ENCODE peak calls at places on chromosomes 3 and 15, in eight cellular contexts. One of them, this sample, is unnamed.

GRCh38 chr3:42846682-42847522 is 28.8 kb downstream of the CYP8B1 start:
- DNase-seq in fibroblast of lung: no peak
- DNase-seq in AG09309: no peak
- DNase-seq in lower leg skin: peak
- DNase-seq in NCI-H1694: no peak
- DNase-seq in posterior vena cava: no peak
- DNase-seq in astrocyte of the spinal cord: no peak
- DNase-seq in Daoy: no peak
- DNase-seq in this sample: no peak

GRCh38 chr3:197023241-197023997 is 6.2 kb downstream of the MELTF start:
- DNase-seq in fibroblast of lung: no peak
- DNase-seq in AG09309: no peak
- DNase-seq in lower leg skin: no peak
- DNase-seq in NCI-H1694: peak
- DNase-seq in posterior vena cava: no peak
- DNase-seq in astrocyte of the spinal cord: no peak
- DNase-seq in Daoy: peak
- DNase-seq in this sample: peak

GRCh38 chr3:47613723-47614122 is 35.1 kb upstream of the CSPG5 start:
- DNase-seq in fibroblast of lung: peak
- DNase-seq in AG09309: no peak
- DNase-seq in lower leg skin: no peak
- DNase-seq in NCI-H1694: no peak
- DNase-seq in posterior vena cava: no peak
- DNase-seq in astrocyte of the spinal cord: peak
- DNase-seq in Daoy: no peak
- DNase-seq in this sample: no peak

GRCh38 chr3:73255609-73256029 is 194.2 kb downstream of the EBLN2 start:
- DNase-seq in fibroblast of lung: peak
- DNase-seq in AG09309: peak
- DNase-seq in lower leg skin: no peak
- DNase-seq in NCI-H1694: no peak
- DNase-seq in posterior vena cava: no peak
- DNase-seq in astrocyte of the spinal cord: peak
- DNase-seq in Daoy: peak
- DNase-seq in this sample: peak

GRCh38 chr3:119794971-119795612 is 13.2 kb downstream of the NR1I2 start:
- DNase-seq in fibroblast of lung: peak
- DNase-seq in AG09309: no peak
- DNase-seq in lower leg skin: no peak
- DNase-seq in NCI-H1694: no peak
- DNase-seq in posterior vena cava: no peak
- DNase-seq in astrocyte of the spinal cord: no peak
- DNase-seq in Daoy: peak
- DNase-seq in this sample: peak

GRCh38 chr15:71103102-71103676 is 12.1 kb upstream of the THSD4 start:
- DNase-seq in fibroblast of lung: peak
- DNase-seq in AG09309: no peak
- DNase-seq in lower leg skin: no peak
- DNase-seq in NCI-H1694: no peak
- DNase-seq in posterior vena cava: no peak
- DNase-seq in astrocyte of the spinal cord: peak
- DNase-seq in Daoy: peak
- DNase-seq in this sample: no peak

GRCh38 chr15:101244889-101245668 is 6.8 kb downstream of the CHSY1 start:
- DNase-seq in fibroblast of lung: no peak
- DNase-seq in AG09309: no peak
- DNase-seq in lower leg skin: no peak
- DNase-seq in NCI-H1694: no peak
- DNase-seq in posterior vena cava: no peak
- DNase-seq in astrocyte of the spinal cord: no peak
- DNase-seq in Daoy: no peak
- DNase-seq in this sample: no peak

GRCh38 chr3:66399529-66400232 is 101.1 kb downstream of the LRIG1 start:
- DNase-seq in fibroblast of lung: no peak
- DNase-seq in AG09309: no peak
- DNase-seq in lower leg skin: no peak
- DNase-seq in NCI-H1694: no peak
- DNase-seq in posterior vena cava: no peak
- DNase-seq in astrocyte of the spinal cord: no peak
- DNase-seq in Daoy: no peak
- DNase-seq in this sample: no peak

GRCh38 chr15:45540531-45540930 is 18.0 kb upstream of the SLC30A4 start:
- DNase-seq in fibroblast of lung: no peak
- DNase-seq in AG09309: no peak
- DNase-seq in lower leg skin: no peak
- DNase-seq in NCI-H1694: no peak
- DNase-seq in posterior vena cava: no peak
- DNase-seq in astrocyte of the spinal cord: no peak
- DNase-seq in Daoy: no peak
- DNase-seq in this sample: no peak

GRCh38 chr15:77940548-77940947 is 137.0 kb downstream of the TBC1D2B start:
- DNase-seq in fibroblast of lung: no peak
- DNase-seq in AG09309: no peak
- DNase-seq in lower leg skin: no peak
- DNase-seq in NCI-H1694: no peak
- DNase-seq in posterior vena cava: no peak
- DNase-seq in astrocyte of the spinal cord: no peak
- DNase-seq in Daoy: no peak
- DNase-seq in this sample: no peak

GRCh38 chr3:73215286-73215685 is 153.8 kb downstream of the EBLN2 start:
- DNase-seq in fibroblast of lung: peak
- DNase-seq in AG09309: peak
- DNase-seq in lower leg skin: no peak
- DNase-seq in NCI-H1694: no peak
- DNase-seq in posterior vena cava: no peak
- DNase-seq in astrocyte of the spinal cord: no peak
- DNase-seq in Daoy: no peak
- DNase-seq in this sample: no peak

GRCh38 chr15:20645956-20646355 is 104.4 kb upstream of the GOLGA6L6 start:
- DNase-seq in fibroblast of lung: no peak
- DNase-seq in AG09309: no peak
- DNase-seq in lower leg skin: peak
- DNase-seq in NCI-H1694: no peak
- DNase-seq in posterior vena cava: no peak
- DNase-seq in astrocyte of the spinal cord: no peak
- DNase-seq in Daoy: peak
- DNase-seq in this sample: no peak

GRCh38 chr15:32677238-32677750 is 35.8 kb downstream of the SCG5 start:
- DNase-seq in fibroblast of lung: peak
- DNase-seq in AG09309: no peak
- DNase-seq in lower leg skin: peak
- DNase-seq in NCI-H1694: no peak
- DNase-seq in posterior vena cava: no peak
- DNase-seq in astrocyte of the spinal cord: no peak
- DNase-seq in Daoy: peak
- DNase-seq in this sample: peak

GRCh38 chr3:17130956-17131355 is 246.2 kb downstream of the PLCL2 start:
- DNase-seq in fibroblast of lung: no peak
- DNase-seq in AG09309: no peak
- DNase-seq in lower leg skin: no peak
- DNase-seq in NCI-H1694: no peak
- DNase-seq in posterior vena cava: no peak
- DNase-seq in astrocyte of the spinal cord: no peak
- DNase-seq in Daoy: no peak
- DNase-seq in this sample: no peak

GRCh38 chr3:194984624-194985023 is 286.3 kb downstream of the XXYLT1 start:
- DNase-seq in fibroblast of lung: no peak
- DNase-seq in AG09309: no peak
- DNase-seq in lower leg skin: no peak
- DNase-seq in NCI-H1694: no peak
- DNase-seq in posterior vena cava: peak
- DNase-seq in astrocyte of the spinal cord: no peak
- DNase-seq in Daoy: no peak
- DNase-seq in this sample: no peak

GRCh38 chr15:42364529-42364928 is 5.2 kb downstream of the CAPN3 start:
- DNase-seq in fibroblast of lung: no peak
- DNase-seq in AG09309: no peak
- DNase-seq in lower leg skin: no peak
- DNase-seq in NCI-H1694: no peak
- DNase-seq in posterior vena cava: no peak
- DNase-seq in astrocyte of the spinal cord: no peak
- DNase-seq in Daoy: no peak
- DNase-seq in this sample: no peak

GRCh38 chr3:123871946-123872345 is 12.2 kb downstream of the MYLK start:
- DNase-seq in fibroblast of lung: peak
- DNase-seq in AG09309: no peak
- DNase-seq in lower leg skin: no peak
- DNase-seq in NCI-H1694: no peak
- DNase-seq in posterior vena cava: no peak
- DNase-seq in astrocyte of the spinal cord: peak
- DNase-seq in Daoy: no peak
- DNase-seq in this sample: peak

GRCh38 chr15:68055224-68055705 is 1.1 kb downstream of the PIAS1 start:
- DNase-seq in fibroblast of lung: peak
- DNase-seq in AG09309: peak
- DNase-seq in lower leg skin: peak
- DNase-seq in NCI-H1694: peak
- DNase-seq in posterior vena cava: no peak
- DNase-seq in astrocyte of the spinal cord: peak
- DNase-seq in Daoy: peak
- DNase-seq in this sample: peak

GRCh38 chr3:108305484-108306172 is 9.3 kb downstream of the HHLA2 start:
- DNase-seq in fibroblast of lung: no peak
- DNase-seq in AG09309: no peak
- DNase-seq in lower leg skin: no peak
- DNase-seq in NCI-H1694: no peak
- DNase-seq in posterior vena cava: no peak
- DNase-seq in astrocyte of the spinal cord: no peak
- DNase-seq in Daoy: peak
- DNase-seq in this sample: peak

GRCh38 chr15:37130356-37130755 is 30.0 kb upstream of the MEIS2 start:
- DNase-seq in fibroblast of lung: no peak
- DNase-seq in AG09309: no peak
- DNase-seq in lower leg skin: no peak
- DNase-seq in NCI-H1694: no peak
- DNase-seq in posterior vena cava: no peak
- DNase-seq in astrocyte of the spinal cord: no peak
- DNase-seq in Daoy: no peak
- DNase-seq in this sample: no peak

GRCh38 chr15:22786868-22787698 is 639 bp downstream of the NIPA1 start:
- DNase-seq in fibroblast of lung: peak
- DNase-seq in AG09309: no peak
- DNase-seq in lower leg skin: no peak
- DNase-seq in NCI-H1694: no peak
- DNase-seq in posterior vena cava: no peak
- DNase-seq in astrocyte of the spinal cord: peak
- DNase-seq in Daoy: peak
- DNase-seq in this sample: no peak

GRCh38 chr15:82999905-83000671 is 11.4 kb downstream of the C15orf40 start:
- DNase-seq in fibroblast of lung: peak
- DNase-seq in AG09309: no peak
- DNase-seq in lower leg skin: no peak
- DNase-seq in NCI-H1694: peak
- DNase-seq in posterior vena cava: no peak
- DNase-seq in astrocyte of the spinal cord: peak
- DNase-seq in Daoy: peak
- DNase-seq in this sample: peak

GRCh38 chr3:187946031-187946691 is 200.9 kb upstream of the BCL6 start:
- DNase-seq in fibroblast of lung: peak
- DNase-seq in AG09309: no peak
- DNase-seq in lower leg skin: no peak
- DNase-seq in NCI-H1694: no peak
- DNase-seq in posterior vena cava: no peak
- DNase-seq in astrocyte of the spinal cord: peak
- DNase-seq in Daoy: no peak
- DNase-seq in this sample: no peak

GRCh38 chr3:171833775-171834460 is 9.2 kb upstream of the TMEM212 start:
- DNase-seq in fibroblast of lung: peak
- DNase-seq in AG09309: no peak
- DNase-seq in lower leg skin: no peak
- DNase-seq in NCI-H1694: peak
- DNase-seq in posterior vena cava: no peak
- DNase-seq in astrocyte of the spinal cord: peak
- DNase-seq in Daoy: peak
- DNase-seq in this sample: peak

GRCh38 chr3:129673897-129674797 is 67.7 kb upstream of the PLXND1 start:
- DNase-seq in fibroblast of lung: no peak
- DNase-seq in AG09309: no peak
- DNase-seq in lower leg skin: no peak
- DNase-seq in NCI-H1694: no peak
- DNase-seq in posterior vena cava: no peak
- DNase-seq in astrocyte of the spinal cord: no peak
- DNase-seq in Daoy: no peak
- DNase-seq in this sample: no peak

GRCh38 chr3:186181901-186182300 is 73.0 kb upstream of the ETV5 start:
- DNase-seq in fibroblast of lung: no peak
- DNase-seq in AG09309: no peak
- DNase-seq in lower leg skin: no peak
- DNase-seq in NCI-H1694: no peak
- DNase-seq in posterior vena cava: no peak
- DNase-seq in astrocyte of the spinal cord: no peak
- DNase-seq in Daoy: no peak
- DNase-seq in this sample: no peak

GRCh38 chr3:112653881-112654300 is 12.9 kb upstream of the CCDC80 start:
- DNase-seq in fibroblast of lung: peak
- DNase-seq in AG09309: peak
- DNase-seq in lower leg skin: no peak
- DNase-seq in NCI-H1694: no peak
- DNase-seq in posterior vena cava: peak
- DNase-seq in astrocyte of the spinal cord: peak
- DNase-seq in Daoy: peak
- DNase-seq in this sample: peak

GRCh38 chr3:36648241-36649034 is 115.9 kb downstream of the DCLK3 start:
- DNase-seq in fibroblast of lung: peak
- DNase-seq in AG09309: peak
- DNase-seq in lower leg skin: no peak
- DNase-seq in NCI-H1694: no peak
- DNase-seq in posterior vena cava: no peak
- DNase-seq in astrocyte of the spinal cord: peak
- DNase-seq in Daoy: peak
- DNase-seq in this sample: peak

GRCh38 chr3:13233487-13234154 is 160.4 kb upstream of the IQSEC1 start:
- DNase-seq in fibroblast of lung: no peak
- DNase-seq in AG09309: no peak
- DNase-seq in lower leg skin: no peak
- DNase-seq in NCI-H1694: no peak
- DNase-seq in posterior vena cava: no peak
- DNase-seq in astrocyte of the spinal cord: no peak
- DNase-seq in Daoy: no peak
- DNase-seq in this sample: no peak

This sample was measured in RCC 7860.